ENCODE peak calls at places on chromosomes 16 and 17, in six cellular contexts. I is stomach; O is H9; E is colonic mucosa; R is effector memory CD4-positive, alpha-beta T cell; M is heart right ventricle. U is an unnamed sample.
A peak's percentile ranks its signal among the peaks of the same experiment; 100 is the strongest.

GRCh38 chr17:17837966-17838962 is 1.5 kb upstream of the SREBF1 start:
- DNase-seq in I (no peak), O (peak; percentile 93), E (peak; percentile 86), R (no peak), M (peak; percentile 89), U (peak; percentile 68)

GRCh38 chr16:80974649-80975376 is 31.9 kb downstream of the CMC2 start:
- DNase-seq in I (no peak), O (peak; percentile 38), E (no peak), R (no peak), M (no peak), U (no peak)

GRCh38 chr17:77601054-77601979 is 357.2 kb upstream of the TNRC6C start:
- DNase-seq in I (peak; percentile 14), O (peak; percentile 26), E (no peak), R (no peak), M (peak; percentile 56), U (peak; percentile 31)

GRCh38 chr16:53839150-53839549 is 135.2 kb downstream of the FTO start:
- DNase-seq in I (no peak), O (no peak), E (no peak), R (no peak), M (no peak), U (no peak)

GRCh38 chr17:82015311-82015971 is 7.2 kb downstream of the CENPX start:
- DNase-seq in I (no peak), O (no peak), E (no peak), R (no peak), M (no peak), U (no peak)

GRCh38 chr17:39973496-39973895 is 7.1 kb upstream of the PSMD3 start:
- DNase-seq in I (no peak), O (no peak), E (no peak), R (no peak), M (no peak), U (no peak)

GRCh38 chr16:3149630-3150345 is 15.0 kb downstream of the ZNF213 start:
- DNase-seq in I (peak; percentile 73), O (peak; percentile 84), E (peak; percentile 83), R (no peak), M (peak; percentile 73), U (peak; percentile 87)

GRCh38 chr17:15038656-15039055 is 226.5 kb downstream of the PMP22 start:
- DNase-seq in I (no peak), O (no peak), E (no peak), R (no peak), M (no peak), U (no peak)

GRCh38 chr16:681746-682427 is 1.7 kb downstream of the STUB1 start:
- DNase-seq in I (no peak), O (no peak), E (no peak), R (no peak), M (no peak), U (no peak)

GRCh38 chr17:28916302-28916934 is 13.5 kb upstream of the DHRS13 start:
- DNase-seq in I (peak; percentile 60), O (no peak), E (peak; percentile 54), R (no peak), M (no peak), U (no peak)

GRCh38 chr17:64741924-64742670 is 80.0 kb upstream of the SMURF2 start:
- DNase-seq in I (no peak), O (no peak), E (no peak), R (no peak), M (peak; percentile 56), U (no peak)

GRCh38 chr16:23508589-23509440 is 1.5 kb downstream of the GGA2 start:
- DNase-seq in I (no peak), O (peak; percentile 43), E (peak; percentile 58), R (no peak), M (no peak), U (no peak)

GRCh38 chr16:3578610-3579551 is 1.7 kb upstream of the NLRC3 start:
- DNase-seq in I (peak; percentile 45), O (no peak), E (no peak), R (peak; percentile 39), M (no peak), U (peak; percentile 86)

GRCh38 chr16:20847577-20847976 is 41.2 kb downstream of the REXO5 start:
- DNase-seq in I (no peak), O (no peak), E (no peak), R (no peak), M (no peak), U (no peak)

GRCh38 chr16:20850981-20851380 is 44.7 kb downstream of the REXO5 start:
- DNase-seq in I (no peak), O (no peak), E (no peak), R (no peak), M (no peak), U (no peak)

GRCh38 chr16:20853076-20853597 is 46.8 kb downstream of the REXO5 start:
- DNase-seq in I (no peak), O (no peak), E (no peak), R (no peak), M (no peak), U (no peak)

GRCh38 chr16:20851601-20852000 is 45.3 kb downstream of the REXO5 start:
- DNase-seq in I (peak; percentile 82), O (no peak), E (peak; percentile 41), R (no peak), M (peak; percentile 77), U (peak; percentile 22)

GRCh38 chr16:20849587-20850390 is 43.5 kb downstream of the REXO5 start:
- DNase-seq in I (peak; percentile 75), O (peak; percentile 51), E (peak; percentile 82), R (peak; percentile 9), M (peak; percentile 68), U (peak; percentile 72)
- H3K4me1 ChIP-seq in I (peaks cover 42% of the 10 kb centered on the region), O (no peaks in the 10 kb centered on the region), E (no peaks in the 10 kb centered on the region), R (no peaks in the 10 kb centered on the region), M (peaks cover 51% of the 10 kb centered on the region), U (no peaks in the 10 kb centered on the region)

GRCh38 chr17:49213803-49214202 is 3.3 kb downstream of the ABI3 start:
- DNase-seq in I (no peak), O (no peak), E (no peak), R (no peak), M (no peak), U (no peak)
- H3K4me1 ChIP-seq in I (peaks cover 10% of the 10 kb centered on the region), O (peaks cover 6% of the 10 kb centered on the region), E (no peaks in the 10 kb centered on the region), R (peaks cover 49% of the 10 kb centered on the region), M (peaks cover 81% of the 10 kb centered on the region), U (no peaks in the 10 kb centered on the region)

GRCh38 chr17:16516594-16517018 is 24.6 kb upstream of the LRRC75A start:
- DNase-seq in I (no peak), O (peak; percentile 70), E (no peak), R (no peak), M (peak; percentile 49), U (no peak)

GRCh38 chr17:16519021-16519420 is 27.0 kb upstream of the LRRC75A start:
- DNase-seq in I (no peak), O (no peak), E (no peak), R (no peak), M (no peak), U (no peak)

GRCh38 chr17:16513858-16514257 is 21.9 kb upstream of the LRRC75A start:
- DNase-seq in I (no peak), O (no peak), E (no peak), R (no peak), M (no peak), U (no peak)

GRCh38 chr17:16517477-16517876 is 25.5 kb upstream of the LRRC75A start:
- DNase-seq in I (no peak), O (no peak), E (no peak), R (no peak), M (no peak), U (no peak)

GRCh38 chr17:16515933-16516332 is 23.9 kb upstream of the LRRC75A start:
- DNase-seq in I (no peak), O (no peak), E (no peak), R (no peak), M (no peak), U (peak; percentile 37)
- H3K4me1 ChIP-seq in I (no peaks in the 10 kb centered on the region), O (peaks cover 11% of the 10 kb centered on the region), E (no peaks in the 10 kb centered on the region), R (no peaks in the 10 kb centered on the region), M (peaks cover 12% of the 10 kb centered on the region), U (no peaks in the 10 kb centered on the region)

GRCh38 chr16:88768041-88768876 is 16.8 kb downstream of the PIEZO1 start:
- DNase-seq in I (no peak), O (no peak), E (peak; percentile 55), R (no peak), M (no peak), U (no peak)
- H3K4me1 ChIP-seq in I (peaks cover 78% of the 10 kb centered on the region), O (peaks cover 5% of the 10 kb centered on the region), E (peaks cover 41% of the 10 kb centered on the region), R (peaks cover 50% of the 10 kb centered on the region), M (peaks cover 76% of the 10 kb centered on the region), U (peaks cover 18% of the 10 kb centered on the region)